ENCODE peak calls at places on chromosomes 13 and 19, in eight cellular contexts. R, G, I, F, S, X, K and P are unnamed samples.
A peak's percentile ranks its signal among the peaks of the same experiment; 100 is the strongest.

GRCh38 chr13:108859202-108860012 is 230.0 kb downstream of the MYO16 start:
- DNase-seq in K (no peak), G (no peak), X (no peak), R (no peak), I (no peak), F (peak; percentile 59), S (no peak), P (no peak)

GRCh38 chr13:33150146-33150545 is 133.9 kb downstream of the KL start:
- DNase-seq in X (no peak), S (no peak), G (no peak), R (no peak), K (no peak), I (no peak), F (peak; percentile 46), P (no peak)

GRCh38 chr13:107370036-107370785 is 802.3 kb upstream of the ARGLU1 start:
- DNase-seq in G (no peak), R (no peak), I (no peak), X (no peak), F (peak; percentile 66), K (no peak), S (no peak), P (no peak)

GRCh38 chr13:47216176-47216822 is 319.4 kb upstream of the HTR2A start:
- DNase-seq in S (no peak), F (peak; percentile 81), K (no peak), G (no peak), I (peak; percentile 60), R (no peak), X (no peak), P (no peak)

GRCh38 chr13:91417660-91418325 is 19.4 kb downstream of the GPC5 start:
- DNase-seq in R (no peak), S (no peak), G (no peak), I (no peak), F (no peak), K (no peak), X (no peak), P (no peak)

GRCh38 chr13:79456051-79456450 is 24.9 kb upstream of the NDFIP2 start:
- DNase-seq in G (no peak), S (no peak), F (no peak), X (no peak), I (no peak), R (no peak), K (no peak), P (no peak)

GRCh38 chr13:49240017-49240416 is 7.7 kb upstream of the CDADC1 start:
- DNase-seq in F (peak; percentile 66), I (no peak), X (no peak), G (no peak), S (no peak), K (no peak), R (no peak), P (no peak)

GRCh38 chr13:111958612-111959395 is 108.1 kb upstream of the SOX1 start:
- DNase-seq in K (peak; percentile 35), S (no peak), G (no peak), R (no peak), X (no peak), I (no peak), F (no peak), P (peak; percentile 14)

GRCh38 chr19:10007811-10008211 is 2.5 kb downstream of the COL5A3 start:
- DNase-seq in F (peak; percentile 89), K (no peak), R (no peak), S (peak; percentile 63), G (no peak), I (no peak), X (peak; percentile 26), P (no peak)

GRCh38 chr13:98598043-98598442 is 21.1 kb upstream of the STK24 start:
- DNase-seq in S (no peak), K (no peak), G (no peak), X (no peak), R (no peak), F (peak; percentile 45), I (no peak), P (no peak)

GRCh38 chr19:55464669-55465068 is at the start of gene C19orf85:
- DNase-seq in I (no peak), F (no peak), X (no peak), S (no peak), G (no peak), K (no peak), R (no peak), P (no peak)

GRCh38 chr13:23541221-23541620 is 29.0 kb upstream of the TNFRSF19 start:
- DNase-seq in X (no peak), R (no peak), G (no peak), S (no peak), I (no peak), K (no peak), F (no peak), P (no peak)

GRCh38 chr13:26497991-26498423 is 59.5 kb upstream of the WASF3 start:
- DNase-seq in R (no peak), F (peak; percentile 95), S (no peak), I (no peak), G (no peak), K (no peak), X (no peak), P (no peak)

GRCh38 chr13:75480691-75481175 is 1.2 kb downstream of the TBC1D4 start:
- DNase-seq in X (peak; percentile 72), S (peak; percentile 44), R (peak; percentile 67), F (peak; percentile 63), I (no peak), K (peak; percentile 84), G (peak; percentile 83), P (no peak)

GRCh38 chr19:30116530-30116929 is 174.5 kb downstream of the URI1 start:
- DNase-seq in X (no peak), S (no peak), I (no peak), F (no peak), R (no peak), K (no peak), G (no peak), P (no peak)

GRCh38 chr19:19256072-19256969 is 16.8 kb downstream of the TM6SF2 start:
- DNase-seq in K (no peak), F (no peak), S (no peak), R (no peak), I (no peak), X (no peak), G (no peak), P (no peak)

GRCh38 chr13:24341439-24341838 is 32.1 kb downstream of the C1QTNF9 start:
- DNase-seq in I (no peak), R (no peak), G (no peak), X (no peak), S (no peak), F (peak; percentile 48), K (no peak), P (no peak)

GRCh38 chr19:33404916-33405315 is 31.4 kb downstream of the CEBPG start:
- DNase-seq in K (no peak), R (peak; percentile 46), F (peak; percentile 22), G (peak; percentile 21), X (no peak), S (peak; percentile 12), I (no peak), P (no peak)

DNA sequence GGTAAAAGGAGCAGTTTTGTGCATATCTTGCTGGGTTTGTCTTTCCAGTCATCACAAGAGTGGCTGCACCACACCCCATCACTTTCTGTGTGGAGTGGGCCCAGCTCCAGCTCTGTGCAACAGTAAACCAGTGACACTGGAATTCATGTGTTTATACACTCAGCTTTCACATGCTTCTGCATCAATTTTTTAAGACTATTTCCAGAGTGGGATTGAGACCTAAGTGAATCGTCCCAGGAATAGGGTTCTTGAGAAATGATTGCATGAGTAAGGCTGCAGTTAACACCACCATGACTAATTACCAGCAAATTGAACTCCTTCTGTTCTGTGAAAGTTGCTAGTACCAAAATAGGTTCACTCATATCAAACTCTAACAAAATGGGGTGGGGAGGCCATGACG is 5.3 kb upstream of the CFAP97D2 start:
- DNase-seq in R (no peak), S (no peak), F (peak; percentile 24), G (no peak), X (no peak), K (no peak), I (no peak), P (no peak)
- H3K4me3 ChIP-seq in R (no peak overlapping the region), S (no peak overlapping the region), F (no peak overlapping the region), G (no peak overlapping the region), X (no peak overlapping the region), K (no peak overlapping the region), I (no peak overlapping the region), P (no peak overlapping the region)

GRCh38 chr19:53652476-53652875 is 20.7 kb downstream of the DPRX start:
- DNase-seq in I (no peak), G (no peak), S (no peak), X (no peak), K (no peak), R (no peak), F (no peak), P (no peak)
- TF ChIP-seq CTCF in I (no peak), G (no peak), S (no peak), X (no peak), K (no peak), R (no peak), F (no peak), P (no peak)

DNA sequence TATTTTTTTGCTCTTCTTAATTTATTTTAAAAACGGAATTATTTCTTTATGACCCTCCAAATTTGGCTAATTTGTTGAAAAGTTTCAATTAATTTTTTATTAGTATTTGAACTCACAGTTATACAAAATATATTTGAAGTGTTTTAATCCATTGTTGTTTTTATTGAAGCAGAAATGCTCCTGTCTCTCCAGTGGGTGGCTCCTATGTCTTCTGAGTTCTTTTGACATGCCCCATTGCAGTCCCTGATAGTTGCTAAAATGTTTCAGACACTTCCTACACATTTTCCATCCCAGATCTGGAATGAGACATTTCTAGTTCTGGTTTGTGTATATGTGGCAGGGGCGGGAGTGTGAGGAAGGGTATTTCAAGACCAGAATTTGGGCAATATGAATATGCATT is 579.4 kb upstream of the PRR20A start:
- DNase-seq in K (no peak), S (no peak), R (no peak), X (no peak), G (no peak), I (no peak), F (no peak), P (no peak)
- H3K4me3 ChIP-seq in K (no peak overlapping the region), S (no peak overlapping the region), R (no peak overlapping the region), X (no peak overlapping the region), G (no peak overlapping the region), I (no peak overlapping the region), F (no peak overlapping the region), P (no peak overlapping the region)

DNA sequence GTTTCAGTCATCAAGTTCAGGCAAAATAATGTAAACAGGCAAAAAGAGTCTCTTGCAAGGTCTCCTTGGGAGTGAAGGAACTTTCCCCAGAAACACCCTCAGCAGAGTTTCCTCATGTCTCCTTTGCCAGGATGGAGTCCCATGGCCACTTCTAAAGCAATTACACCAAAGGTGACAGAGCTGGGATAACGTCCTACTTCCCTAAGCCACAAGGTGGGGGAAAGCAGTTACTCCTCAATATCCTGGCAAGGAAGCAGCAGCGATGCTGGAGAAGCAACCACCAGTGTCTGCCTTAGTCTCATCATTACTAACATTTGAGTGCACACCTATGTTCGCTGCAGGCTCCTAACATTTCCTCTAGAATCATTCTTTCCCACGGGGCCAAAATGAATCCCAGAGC is 88.6 kb downstream of the UBL3 start:
- DNase-seq in I (no peak), G (no peak), X (no peak), F (no peak), S (no peak), R (no peak), K (no peak), P (no peak)
- TF ChIP-seq CTCF in I (peak; percentile 8), G (no peak), X (no peak), F (no peak), S (no peak), R (no peak), K (no peak), P (no peak)